ENCODE peak calls at places on chromosomes 3 and 15, in eight cellular contexts. P is non-pigmented ciliary epithelial cell; E is sigmoid colon; Q is activated CD8-positive, alpha-beta memory T cell treated with anti-CD3 and anti-CD28 coated beads, Interleukin-2, amount 50 U/mL, for 4 hours; T is vagina; Z is memory B cell; M is left ventricle myocardium superior; O is NCI-H1417 treated with DMSO at 0.1 percent for 48 hours. B is an unnamed sample.

GRCh38 chr3:56801151-56801596 is 575 bp downstream of the ARHGEF3 start:
- DNase-seq in P (no peak), E (no peak), Q (peak), T (no peak), Z (peak), M (no peak), O (no peak), B (no peak)

GRCh38 chr3:23762214-23763039 is 43.3 kb upstream of the UBE2E1 start:
- DNase-seq in P (no peak), E (no peak), Q (no peak), T (no peak), Z (no peak), M (no peak), O (no peak), B (no peak)

GRCh38 chr15:81575436-81576123 is 201.6 kb upstream of the TMC3 start:
- DNase-seq in P (no peak), E (no peak), Q (no peak), T (no peak), Z (no peak), M (no peak), O (peak), B (no peak)

GRCh38 chr3:4999626-5000184 is 20.5 kb downstream of the BHLHE40 start:
- DNase-seq in P (no peak), E (peak), Q (no peak), T (no peak), Z (no peak), M (no peak), O (no peak), B (no peak)

GRCh38 chr3:79937567-79937966 is 169.8 kb upstream of the ROBO1 start:
- DNase-seq in P (peak), E (no peak), Q (no peak), T (no peak), Z (no peak), M (no peak), O (no peak), B (no peak)

GRCh38 chr3:53796161-53796560 is 50.1 kb downstream of the CHDH start:
- DNase-seq in P (no peak), E (no peak), Q (no peak), T (no peak), Z (no peak), M (peak), O (no peak), B (no peak)

GRCh38 chr3:139108253-139108969 is 63.7 kb upstream of the PRR23C start:
- DNase-seq in P (no peak), E (no peak), Q (no peak), T (peak), Z (no peak), M (no peak), O (no peak), B (no peak)

GRCh38 chr3:158447408-158447807 is 123.6 kb upstream of the MLF1 start:
- DNase-seq in P (no peak), E (no peak), Q (no peak), T (no peak), Z (no peak), M (no peak), O (no peak), B (no peak)

GRCh38 chr3:39118079-39118478 is 10.6 kb downstream of the TTC21A start:
- DNase-seq in P (no peak), E (no peak), Q (no peak), T (no peak), Z (no peak), M (no peak), O (no peak), B (peak)

GRCh38 chr15:20340331-20340811 is 201.2 kb downstream of the GOLGA6L6 start:
- DNase-seq in P (no peak), E (peak), Q (peak), T (peak), Z (peak), M (peak), O (no peak), B (no peak)

GRCh38 chr15:40420793-40421192 is 15.2 kb downstream of the IVD start:
- DNase-seq in P (no peak), E (no peak), Q (no peak), T (no peak), Z (no peak), M (peak), O (no peak), B (no peak)

GRCh38 chr3:68931406-68932149 is 769 bp downstream of the TAFA4 start:
- DNase-seq in P (no peak), E (no peak), Q (no peak), T (no peak), Z (no peak), M (no peak), O (no peak), B (no peak)

GRCh38 chr15:84023636-84024035 is 211.9 kb upstream of the GOLGA6L4 start:
- DNase-seq in P (no peak), E (no peak), Q (no peak), T (no peak), Z (no peak), M (no peak), O (no peak), B (peak)

GRCh38 chr15:74307827-74308642 is 59.4 kb downstream of the CYP11A1 start:
- DNase-seq in P (no peak), E (peak), Q (no peak), T (no peak), Z (no peak), M (peak), O (peak), B (peak)

GRCh38 chr3:7800006-7800780 is 701.4 kb upstream of the LMCD1 start:
- DNase-seq in P (no peak), E (no peak), Q (no peak), T (no peak), Z (no peak), M (no peak), O (no peak), B (peak)

GRCh38 chr3:4358273-4358672 is 55.1 kb downstream of the SETMAR start:
- DNase-seq in P (no peak), E (no peak), Q (no peak), T (no peak), Z (no peak), M (no peak), O (no peak), B (no peak)

B was measured in NB4.